ENCODE peak calls at places on chromosomes 3 and 15, in seven cellular contexts. One of them, this sample, is unnamed.

GRCh38 chr15:101710806-101711205 is 13.5 kb downstream of the TARS3 start:
- DNase-seq in HepG2: peak
- DNase-seq in heart left ventricle: no peak
- DNase-seq in AG04450: peak
- DNase-seq in GM20000: no peak
- DNase-seq in fibroblast of lung: peak
- DNase-seq in lower lobe of right lung: no peak
- DNase-seq in this sample: no peak

GRCh38 chr3:67686067-67686466 is 31.7 kb upstream of the SUCLG2 start:
- DNase-seq in lower lobe of right lung: no peak
- DNase-seq in heart left ventricle: no peak
- DNase-seq in GM20000: no peak
- DNase-seq in HepG2: no peak
- DNase-seq in AG04450: no peak
- DNase-seq in fibroblast of lung: no peak
- DNase-seq in this sample: no peak

GRCh38 chr15:68489426-68489825 is 57.5 kb upstream of the ITGA11 start:
- DNase-seq in HepG2: no peak
- DNase-seq in fibroblast of lung: peak
- DNase-seq in lower lobe of right lung: no peak
- DNase-seq in heart left ventricle: no peak
- DNase-seq in GM20000: no peak
- DNase-seq in AG04450: no peak
- DNase-seq in this sample: no peak

GRCh38 chr3:97259263-97259662 is 444.9 kb downstream of the EPHA6 start:
- DNase-seq in lower lobe of right lung: no peak
- DNase-seq in heart left ventricle: no peak
- DNase-seq in GM20000: no peak
- DNase-seq in HepG2: no peak
- DNase-seq in fibroblast of lung: no peak
- DNase-seq in AG04450: no peak
- DNase-seq in this sample: no peak

GRCh38 chr3:74845086-74845485 is 230.6 kb upstream of the CNTN3 start:
- DNase-seq in AG04450: no peak
- DNase-seq in GM20000: no peak
- DNase-seq in lower lobe of right lung: no peak
- DNase-seq in fibroblast of lung: no peak
- DNase-seq in HepG2: no peak
- DNase-seq in heart left ventricle: no peak
- DNase-seq in this sample: no peak

GRCh38 chr3:113008117-113008516 is 17.3 kb downstream of the GTPBP8 start:
- DNase-seq in heart left ventricle: no peak
- DNase-seq in lower lobe of right lung: no peak
- DNase-seq in fibroblast of lung: no peak
- DNase-seq in GM20000: no peak
- DNase-seq in HepG2: no peak
- DNase-seq in AG04450: no peak
- DNase-seq in this sample: no peak

GRCh38 chr3:172701758-172702157 is 9.1 kb downstream of the NCEH1 start:
- DNase-seq in GM20000: no peak
- DNase-seq in HepG2: peak
- DNase-seq in heart left ventricle: no peak
- DNase-seq in AG04450: no peak
- DNase-seq in fibroblast of lung: no peak
- DNase-seq in lower lobe of right lung: no peak
- DNase-seq in this sample: no peak

GRCh38 chr15:63172376-63173115 is 15.3 kb upstream of the RPS27L start:
- DNase-seq in GM20000: no peak
- DNase-seq in lower lobe of right lung: no peak
- DNase-seq in heart left ventricle: no peak
- DNase-seq in AG04450: no peak
- DNase-seq in fibroblast of lung: no peak
- DNase-seq in HepG2: no peak
- DNase-seq in this sample: no peak

GRCh38 chr3:172461530-172462138 is 13.4 kb upstream of the GHSR start:
- DNase-seq in AG04450: no peak
- DNase-seq in HepG2: peak
- DNase-seq in heart left ventricle: no peak
- DNase-seq in GM20000: peak
- DNase-seq in fibroblast of lung: peak
- DNase-seq in lower lobe of right lung: no peak
- DNase-seq in this sample: peak

GRCh38 chr3:46858456-46858855 is 4.8 kb downstream of the MYL3 start:
- DNase-seq in lower lobe of right lung: peak
- DNase-seq in heart left ventricle: peak
- DNase-seq in fibroblast of lung: no peak
- DNase-seq in AG04450: no peak
- DNase-seq in GM20000: no peak
- DNase-seq in HepG2: no peak
- DNase-seq in this sample: no peak

GRCh38 chr3:173553635-173554280 is 156.2 kb downstream of the NLGN1 start:
- DNase-seq in GM20000: no peak
- DNase-seq in heart left ventricle: no peak
- DNase-seq in lower lobe of right lung: no peak
- DNase-seq in HepG2: peak
- DNase-seq in AG04450: peak
- DNase-seq in fibroblast of lung: peak
- DNase-seq in this sample: no peak

GRCh38 chr3:21942328-21942727 is 191.3 kb upstream of the ZNF385D start:
- DNase-seq in AG04450: peak
- DNase-seq in HepG2: no peak
- DNase-seq in GM20000: no peak
- DNase-seq in fibroblast of lung: peak
- DNase-seq in heart left ventricle: peak
- DNase-seq in lower lobe of right lung: no peak
- DNase-seq in this sample: no peak

GRCh38 chr3:11610700-11611099 is 33.0 kb downstream of the VGLL4 start:
- DNase-seq in HepG2: no peak
- DNase-seq in AG04450: no peak
- DNase-seq in GM20000: no peak
- DNase-seq in lower lobe of right lung: no peak
- DNase-seq in heart left ventricle: no peak
- DNase-seq in fibroblast of lung: no peak
- DNase-seq in this sample: no peak

GRCh38 chr15:67190326-67190725 is 64.1 kb downstream of the AAGAB start:
- DNase-seq in fibroblast of lung: no peak
- DNase-seq in heart left ventricle: no peak
- DNase-seq in lower lobe of right lung: no peak
- DNase-seq in GM20000: no peak
- DNase-seq in HepG2: no peak
- DNase-seq in AG04450: no peak
- DNase-seq in this sample: peak

GRCh38 chr3:16658933-16659793 is 53.9 kb upstream of the DAZL start:
- DNase-seq in AG04450: no peak
- DNase-seq in lower lobe of right lung: no peak
- DNase-seq in HepG2: no peak
- DNase-seq in GM20000: no peak
- DNase-seq in fibroblast of lung: no peak
- DNase-seq in heart left ventricle: no peak
- DNase-seq in this sample: no peak

GRCh38 chr3:79378064-79378463 is 389.7 kb downstream of the ROBO1 start:
- DNase-seq in HepG2: no peak
- DNase-seq in heart left ventricle: no peak
- DNase-seq in AG04450: no peak
- DNase-seq in GM20000: no peak
- DNase-seq in fibroblast of lung: no peak
- DNase-seq in lower lobe of right lung: no peak
- DNase-seq in this sample: no peak

GRCh38 chr15:29920515-29920914 is 98.2 kb upstream of the TJP1 start:
- DNase-seq in GM20000: no peak
- DNase-seq in heart left ventricle: no peak
- DNase-seq in AG04450: no peak
- DNase-seq in lower lobe of right lung: peak
- DNase-seq in HepG2: no peak
- DNase-seq in fibroblast of lung: peak
- DNase-seq in this sample: no peak

GRCh38 chr3:23739536-23739935 is 66.2 kb upstream of the UBE2E1 start:
- DNase-seq in AG04450: no peak
- DNase-seq in heart left ventricle: no peak
- DNase-seq in lower lobe of right lung: no peak
- DNase-seq in GM20000: no peak
- DNase-seq in HepG2: no peak
- DNase-seq in fibroblast of lung: peak
- DNase-seq in this sample: no peak

GRCh38 chr3:42673082-42673481 is 12.3 kb upstream of the KLHL40 start:
- DNase-seq in HepG2: no peak
- DNase-seq in fibroblast of lung: no peak
- DNase-seq in lower lobe of right lung: no peak
- DNase-seq in heart left ventricle: peak
- DNase-seq in AG04450: no peak
- DNase-seq in GM20000: no peak
- DNase-seq in this sample: no peak

GRCh38 chr3:104939196-104939595 is 427.5 kb upstream of the ALCAM start:
- DNase-seq in AG04450: no peak
- DNase-seq in HepG2: no peak
- DNase-seq in lower lobe of right lung: no peak
- DNase-seq in GM20000: no peak
- DNase-seq in heart left ventricle: no peak
- DNase-seq in fibroblast of lung: no peak
- DNase-seq in this sample: no peak

GRCh38 chr3:155398046-155398445 is 104.6 kb upstream of the STRIT1 start:
- DNase-seq in heart left ventricle: no peak
- DNase-seq in HepG2: no peak
- DNase-seq in lower lobe of right lung: no peak
- DNase-seq in AG04450: no peak
- DNase-seq in GM20000: no peak
- DNase-seq in fibroblast of lung: no peak
- DNase-seq in this sample: no peak

GRCh38 chr3:69740103-69741021 is 1.1 kb downstream of the MITF start:
- DNase-seq in fibroblast of lung: no peak
- DNase-seq in AG04450: no peak
- DNase-seq in lower lobe of right lung: peak
- DNase-seq in HepG2: no peak
- DNase-seq in heart left ventricle: peak
- DNase-seq in GM20000: peak
- DNase-seq in this sample: peak

GRCh38 chr3:194300392-194300758 is 50.8 kb downstream of the CPN2 start:
- DNase-seq in GM20000: no peak
- DNase-seq in HepG2: peak
- DNase-seq in lower lobe of right lung: peak
- DNase-seq in heart left ventricle: peak
- DNase-seq in AG04450: no peak
- DNase-seq in fibroblast of lung: peak
- DNase-seq in this sample: no peak

DNA sequence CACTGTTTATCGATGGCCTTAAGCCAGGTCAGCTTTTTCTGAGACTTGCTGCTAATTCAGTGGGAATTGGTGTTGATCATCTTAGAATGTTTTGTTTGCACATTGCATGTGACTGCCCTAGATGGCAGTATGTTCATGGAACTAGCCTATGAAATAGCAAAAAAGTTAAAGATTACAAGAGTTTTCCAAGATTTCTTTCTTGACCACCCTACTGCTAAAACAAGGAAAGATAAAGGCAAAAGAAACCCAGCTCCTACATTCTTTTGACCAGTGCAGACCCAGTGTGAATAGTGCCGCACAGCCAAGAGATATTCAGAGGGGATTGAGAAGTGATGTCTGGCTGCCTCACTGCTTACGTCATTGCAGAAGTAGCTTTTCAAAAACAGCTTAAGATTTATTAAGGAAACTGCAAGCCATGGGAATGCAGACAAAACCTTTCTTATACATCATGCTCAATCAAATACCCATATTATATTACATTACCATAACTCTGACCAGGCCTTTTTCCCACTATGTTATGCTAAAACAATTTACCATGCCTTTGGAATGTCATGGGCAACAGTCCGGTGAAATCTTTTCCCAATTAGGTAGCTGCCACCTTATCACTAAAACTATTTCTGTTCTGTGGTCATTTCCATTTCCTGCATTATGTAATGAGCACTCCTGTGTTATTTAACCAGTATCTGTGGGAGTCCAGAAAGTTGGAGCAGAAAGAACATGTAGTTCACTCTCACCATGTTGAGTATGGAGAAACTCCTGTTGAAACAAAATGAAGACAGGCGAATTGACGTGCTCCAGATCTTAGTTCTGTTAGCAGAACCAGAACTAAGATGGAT is 6.0 kb downstream of the PHLDB2 start:
- DNase-seq in fibroblast of lung: peak
- DNase-seq in lower lobe of right lung: no peak
- DNase-seq in heart left ventricle: peak
- DNase-seq in HepG2: peak
- DNase-seq in AG04450: peak
- DNase-seq in GM20000: no peak
- DNase-seq in this sample: no peak
- TF ChIP-seq CTCF in fibroblast of lung: peak
- TF ChIP-seq CTCF in lower lobe of right lung: no peak
- TF ChIP-seq CTCF in heart left ventricle: peak
- TF ChIP-seq CTCF in HepG2: peak
- TF ChIP-seq CTCF in AG04450: peak
- TF ChIP-seq CTCF in GM20000: no peak
- TF ChIP-seq CTCF in this sample: peak

DNA sequence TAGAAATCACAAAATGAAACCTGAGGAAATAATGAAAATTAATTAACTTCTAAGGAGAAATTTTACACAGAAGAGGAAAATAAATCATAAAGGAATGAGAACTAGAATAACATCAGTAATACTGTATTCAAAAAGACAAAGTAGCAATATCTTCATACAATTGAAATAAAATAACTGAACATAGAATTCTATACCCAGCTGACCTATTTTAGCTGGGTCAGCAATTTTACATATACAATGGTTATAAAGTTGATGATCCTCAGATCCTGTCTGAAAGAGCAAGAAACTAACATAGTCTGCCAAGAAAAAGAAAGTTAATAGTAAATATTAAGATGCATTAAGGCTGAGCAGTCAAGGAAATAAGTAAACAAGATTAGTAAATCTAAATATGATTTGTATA is 93.0 kb upstream of the P3H2 start:
- DNase-seq in AG04450: no peak
- DNase-seq in fibroblast of lung: no peak
- DNase-seq in lower lobe of right lung: no peak
- DNase-seq in heart left ventricle: no peak
- DNase-seq in GM20000: no peak
- DNase-seq in HepG2: no peak
- DNase-seq in this sample: no peak
- TF ChIP-seq CTCF in AG04450: no peak
- TF ChIP-seq CTCF in fibroblast of lung: no peak
- TF ChIP-seq CTCF in lower lobe of right lung: no peak
- TF ChIP-seq CTCF in heart left ventricle: no peak
- TF ChIP-seq CTCF in GM20000: no peak
- TF ChIP-seq CTCF in HepG2: no peak
- TF ChIP-seq CTCF in this sample: no peak

GRCh38 chr3:150410311-150411105 is 2.4 kb downstream of the TSC22D2 start:
- DNase-seq in HepG2: no peak
- DNase-seq in AG04450: no peak
- DNase-seq in heart left ventricle: peak
- DNase-seq in GM20000: peak
- DNase-seq in fibroblast of lung: peak
- DNase-seq in lower lobe of right lung: peak
- DNase-seq in this sample: peak
- TF ChIP-seq CTCF in HepG2: no peak
- TF ChIP-seq CTCF in AG04450: no peak
- TF ChIP-seq CTCF in heart left ventricle: no peak
- TF ChIP-seq CTCF in GM20000: no peak
- TF ChIP-seq CTCF in fibroblast of lung: no peak
- TF ChIP-seq CTCF in lower lobe of right lung: peak
- TF ChIP-seq CTCF in this sample: no peak

DNA sequence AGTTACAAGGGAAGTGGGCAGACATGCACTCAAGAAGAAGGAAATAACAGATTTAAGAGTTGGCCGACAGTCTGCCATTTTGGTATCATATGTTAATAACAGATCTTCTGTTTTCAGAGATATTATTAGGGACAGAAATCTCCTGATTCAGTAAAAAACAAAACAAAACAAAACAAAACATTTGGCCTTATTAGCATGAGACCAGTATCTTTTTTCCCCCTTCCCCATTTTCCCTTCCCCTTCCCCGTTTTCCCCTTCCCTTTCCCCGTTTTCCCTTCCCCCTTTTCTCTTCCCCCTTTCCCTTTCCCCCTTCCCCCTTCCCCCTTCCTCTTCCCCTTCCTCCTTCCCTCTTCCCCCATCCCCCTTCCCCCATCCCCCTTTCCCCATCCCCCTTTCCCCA is 39.4 kb downstream of the BBS4 start:
- DNase-seq in heart left ventricle: no peak
- DNase-seq in fibroblast of lung: no peak
- DNase-seq in GM20000: no peak
- DNase-seq in lower lobe of right lung: no peak
- DNase-seq in HepG2: no peak
- DNase-seq in AG04450: no peak
- DNase-seq in this sample: no peak
- TF ChIP-seq CTCF in heart left ventricle: no peak
- TF ChIP-seq CTCF in fibroblast of lung: no peak
- TF ChIP-seq CTCF in GM20000: no peak
- TF ChIP-seq CTCF in lower lobe of right lung: no peak
- TF ChIP-seq CTCF in HepG2: no peak
- TF ChIP-seq CTCF in AG04450: no peak
- TF ChIP-seq CTCF in this sample: no peak